ENCODE peak calls at places on chromosome 15, in four cellular contexts. L, S, C and H are unnamed samples.
A peak's percentile ranks its signal among the peaks of the same experiment; 100 is the strongest.

GRCh38 chr15:68699881-68700394 is 120.8 kb downstream of the ANP32A start:
- DNase-seq in S (no peak), C (no peak), L (no peak), H (peak; percentile 35)

GRCh38 chr15:60591491-60592385 is 112.8 kb upstream of the ICE2 start:
- DNase-seq in S (peak; percentile 27), C (no peak), L (peak; percentile 40), H (peak; percentile 60)

GRCh38 chr15:29511663-29512062 is 242.0 kb upstream of the NSMCE3 start:
- DNase-seq in L (no peak), S (no peak), C (no peak), H (no peak)

GRCh38 chr15:77038312-77039216 is 32.3 kb downstream of the TSPAN3 start:
- DNase-seq in C (no peak), S (no peak), L (no peak), H (no peak)

GRCh38 chr15:92343869-92344643 is 49.6 kb upstream of the ST8SIA2 start:
- DNase-seq in L (no peak), C (no peak), S (no peak), H (peak; percentile 68)

GRCh38 chr15:68439506-68439905 is 7.5 kb upstream of the ITGA11 start:
- DNase-seq in L (no peak), S (no peak), C (no peak), H (no peak)

GRCh38 chr15:40939909-40940801 is 11.0 kb downstream of the DLL4 start:
- DNase-seq in L (no peak), C (no peak), S (no peak), H (peak; percentile 76)

GRCh38 chr15:65087873-65088642 is 11.5 kb downstream of the KBTBD13 start:
- DNase-seq in L (peak; percentile 51), S (no peak), C (no peak), H (peak; percentile 63)

GRCh38 chr15:68787609-68788264 is 33.0 kb downstream of the ANP32A start:
- DNase-seq in L (peak; percentile 70), S (no peak), C (no peak), H (no peak)

GRCh38 chr15:95470997-95471692 is 859.4 kb upstream of the NR2F2 start:
- DNase-seq in S (peak; percentile 91), L (no peak), C (peak; percentile 18), H (peak; percentile 20)

GRCh38 chr15:80179025-80179759 is 26.4 kb downstream of the FAH start:
- DNase-seq in S (peak; percentile 73), L (no peak), C (peak; percentile 82), H (no peak)

GRCh38 chr15:96703794-96704550 is 373.5 kb downstream of the NR2F2 start:
- DNase-seq in L (no peak), C (no peak), S (no peak), H (no peak)

GRCh38 chr15:69298697-69299441 is at the start of gene PAQR5:
- DNase-seq in S (peak; percentile 35), C (no peak), L (peak; percentile 80), H (peak; percentile 19)

GRCh38 chr15:34279341-34279740 is 54.5 kb downstream of the EMC4 start:
- DNase-seq in L (no peak), S (no peak), C (no peak), H (no peak)

GRCh38 chr15:77696006-77696631 is 63.4 kb upstream of the LINGO1 start:
- DNase-seq in L (no peak), C (no peak), S (no peak), H (no peak)

GRCh38 chr15:51374131-51374530 is 32.7 kb downstream of the GLDN start:
- DNase-seq in C (no peak), L (no peak), S (no peak), H (no peak)

GRCh38 chr15:56869573-56869972 is 48.9 kb upstream of the TCF12 start:
- DNase-seq in L (peak; percentile 23), C (no peak), S (peak; percentile 24), H (peak; percentile 24)

GRCh38 chr15:84826369-84826823 is 9.2 kb downstream of the ALPK3 start:
- DNase-seq in C (no peak), S (peak; percentile 20), L (peak; percentile 52), H (no peak)

GRCh38 chr15:33584797-33585196 is 274.0 kb downstream of the RYR3 start:
- DNase-seq in C (peak; percentile 30), L (no peak), S (peak; percentile 39), H (no peak)

GRCh38 chr15:92391640-92392039 is 2.0 kb upstream of the ST8SIA2 start:
- DNase-seq in S (peak; percentile 7), C (no peak), L (no peak), H (no peak)

GRCh38 chr15:90322531-90322930 is 29.6 kb upstream of the ZNF774 start:
- DNase-seq in S (peak; percentile 48), L (peak; percentile 39), C (no peak), H (no peak)

GRCh38 chr15:81006124-81006523 is 5.4 kb downstream of the TLNRD1 start:
- DNase-seq in L (no peak), C (no peak), S (no peak), H (no peak)

GRCh38 chr15:75827691-75828090 is 15.6 kb upstream of the UBE2Q2 start:
- DNase-seq in L (no peak), S (no peak), C (no peak), H (no peak)

GRCh38 chr15:77457619-77458265 is 37.1 kb downstream of the HMG20A start:
- DNase-seq in C (no peak), L (no peak), S (peak; percentile 52), H (no peak)

GRCh38 chr15:34047893-34048775 is 9.1 kb upstream of the AVEN start:
- DNase-seq in S (peak; percentile 46), C (peak; percentile 66), L (no peak), H (no peak)

GRCh38 chr15:34514251-34514760 is 69.1 kb downstream of the GOLGA8B start:
- DNase-seq in L (no peak), C (no peak), S (peak; percentile 7), H (peak; percentile 63)

DNA sequence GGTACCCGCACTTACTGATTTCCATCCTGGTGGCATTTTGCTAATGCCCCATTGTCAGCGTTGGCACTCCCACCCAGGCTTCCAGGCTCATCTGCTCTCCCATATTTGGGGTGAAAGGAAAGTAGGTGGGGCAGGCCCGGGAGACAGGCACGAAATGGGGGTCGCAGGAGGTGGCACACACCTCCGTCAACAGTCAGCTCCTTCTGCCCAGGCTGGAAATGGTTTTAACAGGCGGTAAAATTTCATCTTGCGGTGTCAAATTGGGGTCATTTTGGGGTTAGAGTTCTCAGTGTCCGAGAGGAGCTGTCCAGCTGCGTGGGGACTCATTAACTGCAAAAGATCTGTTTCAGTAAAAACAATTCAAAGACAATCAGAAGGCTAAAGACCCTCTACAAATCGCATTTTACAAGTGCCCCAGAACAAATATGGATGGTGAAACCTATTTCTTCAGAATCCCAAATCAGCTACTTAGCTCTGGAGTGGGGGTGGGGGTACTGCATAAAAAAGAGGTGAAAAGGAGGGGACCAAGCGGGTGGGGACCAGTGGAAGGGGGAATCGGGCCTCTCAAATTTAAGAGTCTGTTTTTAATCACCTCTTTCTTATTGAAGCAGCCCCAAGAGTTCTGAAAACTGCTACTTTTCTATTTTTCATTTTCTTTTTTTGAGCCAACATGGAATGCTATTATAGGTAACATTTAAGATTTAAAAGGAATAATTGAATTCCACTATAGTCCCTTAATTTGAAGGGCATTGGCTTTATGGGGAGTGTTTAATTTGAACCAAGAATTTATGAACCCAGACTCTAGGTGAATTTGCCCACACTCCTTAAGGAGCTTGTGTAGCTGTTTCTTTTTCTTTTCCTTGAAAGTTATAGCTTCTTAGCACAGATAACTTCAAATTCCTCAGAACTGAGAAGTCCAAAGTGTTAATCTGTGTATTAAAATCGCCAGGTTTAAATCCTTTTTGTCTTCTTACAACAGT is 4.4 kb upstream of the MEIS2 start:
- DNase-seq in C (no peak), S (peak; percentile 57), L (no peak), H (no peak)
- H3K4me3 ChIP-seq in C (no peak overlapping the region), S (no peak overlapping the region), L (no peak overlapping the region), H (peak overlapping the region; percentile 76)

DNA sequence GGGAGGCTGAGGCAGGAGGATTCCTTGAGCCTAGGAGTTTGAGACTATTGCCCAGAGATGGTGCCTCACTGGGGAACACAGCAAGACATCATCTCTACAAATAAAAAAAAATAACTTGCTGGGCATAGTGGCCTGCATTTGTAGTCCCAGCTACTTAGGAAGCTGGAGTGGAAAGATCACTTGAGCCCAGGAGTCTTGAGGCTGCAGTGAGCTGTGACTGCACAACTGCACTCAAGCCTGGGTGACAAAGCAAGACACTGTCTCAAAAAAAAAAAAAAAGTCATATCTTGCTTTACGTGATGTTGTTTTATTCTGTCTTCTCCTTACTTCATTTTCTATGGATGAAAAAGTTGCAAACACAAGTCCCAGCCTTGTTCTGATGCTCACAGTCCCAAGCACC is 14.1 kb downstream of the GATM start:
- DNase-seq in C (no peak), S (no peak), L (no peak), H (no peak)
- H3K4me3 ChIP-seq in C (no peak overlapping the region), S (no peak overlapping the region), L (no peak overlapping the region), H (no peak overlapping the region)

GRCh38 chr15:82647045-82647834 is at the start of gene CPEB1:
- DNase-seq in S (peak; percentile 47), L (no peak), C (no peak), H (peak; percentile 50)

GRCh38 chr15:82648257-82649103 is 1.3 kb upstream of the CPEB1 start:
- DNase-seq in L (no peak), S (peak; percentile 8), C (no peak), H (no peak)

GRCh38 chr15:82643992-82644391 is 3.2 kb downstream of the CPEB1 start:
- DNase-seq in C (no peak), L (no peak), S (no peak), H (no peak)

GRCh38 chr15:82647835-82648256 is 683 bp upstream of the CPEB1 start:
- DNase-seq in L (no peak), C (no peak), S (no peak), H (no peak)

DNA sequence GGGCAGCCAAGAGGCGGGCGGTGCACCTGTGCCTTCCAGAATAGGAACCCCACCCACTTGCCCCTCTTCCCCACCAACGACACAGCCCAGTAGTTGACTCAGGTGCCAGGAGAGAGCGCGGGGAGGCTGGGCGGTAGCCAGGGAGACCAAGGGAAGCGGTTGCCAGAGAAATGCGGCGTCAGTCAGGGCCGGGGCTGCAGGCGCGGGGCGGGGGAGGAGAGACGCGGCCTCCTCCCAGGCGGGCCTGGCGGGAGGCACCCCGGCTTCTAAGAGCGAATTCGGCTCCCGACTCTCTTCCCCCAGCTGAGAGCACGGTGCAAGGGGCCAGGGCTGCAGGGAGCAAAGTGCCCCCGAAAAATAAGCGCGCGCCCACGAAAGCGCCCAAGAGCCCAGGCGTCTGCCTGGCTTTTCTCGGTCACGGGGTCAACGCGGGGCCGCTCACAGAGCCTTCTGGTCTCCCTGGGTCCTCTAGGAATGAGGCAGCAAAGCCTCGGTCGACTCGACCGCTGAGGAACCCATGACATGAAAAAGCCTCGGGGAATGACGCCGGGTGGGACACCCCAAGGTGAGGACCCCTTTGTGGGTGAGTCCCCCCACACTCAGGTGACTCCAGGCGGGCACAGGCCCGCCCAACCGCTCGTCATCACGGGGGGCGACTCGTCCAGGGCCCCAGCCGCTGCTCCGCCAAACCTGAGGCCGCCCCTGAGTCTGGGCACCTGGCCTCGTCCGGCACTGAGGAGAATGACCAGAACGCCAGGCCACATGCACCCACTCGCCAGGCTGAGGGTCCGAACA is 716 bp downstream of the CPEB1 start:
- DNase-seq in L (no peak), S (no peak), C (no peak), H (no peak)
- H3K4me3 ChIP-seq in L (peak overlapping the region; percentile 59), S (no peak overlapping the region), C (no peak overlapping the region), H (peak overlapping the region; percentile 57)

DNA sequence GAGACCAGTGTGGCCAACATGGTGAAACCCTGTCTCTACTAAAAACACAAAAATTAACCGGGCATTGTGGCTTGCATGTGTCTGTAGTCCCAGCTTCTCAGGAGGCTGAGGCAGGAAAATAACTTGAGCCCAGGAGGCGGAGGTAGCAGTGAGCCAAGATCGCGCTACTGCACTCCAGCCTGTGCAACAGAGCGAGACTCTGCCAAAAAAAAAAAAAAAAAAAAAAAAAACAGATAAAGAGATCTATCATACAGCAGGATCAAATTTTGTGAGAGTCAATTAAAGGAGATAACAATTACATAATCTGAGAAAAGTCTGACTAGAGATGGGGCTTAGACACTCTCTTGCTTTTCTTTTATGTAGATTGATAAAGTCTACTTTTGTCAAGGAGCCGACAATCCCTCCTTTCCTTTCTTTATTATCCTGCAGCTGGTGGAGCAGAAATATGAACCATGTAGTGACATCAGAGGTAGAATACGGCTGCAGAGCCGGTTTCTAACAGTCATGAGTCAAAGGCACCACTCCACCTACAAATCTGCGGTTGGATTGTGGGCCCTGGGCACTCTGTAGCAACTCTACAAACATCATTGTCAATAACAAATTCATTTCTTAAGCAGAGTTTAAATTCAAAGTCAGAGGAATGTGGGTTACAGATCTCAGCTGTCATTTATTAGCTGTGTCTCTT is 9.0 kb downstream of the C2CD4A start:
- DNase-seq in S (peak; percentile 55), L (peak; percentile 42), C (peak; percentile 67), H (no peak)
- H3K4me3 ChIP-seq in S (no peak overlapping the region), L (no peak overlapping the region), C (no peak overlapping the region), H (no peak overlapping the region)